ENCODE peak calls at places on chromosomes 3 and 15, in nine cellular contexts. F is body of pancreas, H is endothelial cell of umbilical vein, E is vagina, T is suprapubic skin, M is adrenal gland, Z is uterus, R is thyroid gland, D is heart left ventricle. G is an unnamed sample. For H3K36me3, the result is how much of the 10 kb centered on the place peaks cover.

GRCh38 chr15:93072440-93073394 is 16.3 kb downstream of the RGMA start:
- DNase-seq in F (peak), E (no peak), Z (peak), H (peak), D (peak), R (peak), M (peak), T (peak), G (peak)

GRCh38 chr15:98770984-98771383 is 122.6 kb downstream of the IGF1R start:
- DNase-seq in F (no peak), R (no peak), Z (no peak), H (no peak), M (no peak), T (no peak), E (no peak), D (no peak), G (no peak)

GRCh38 chr15:29633971-29634370 is 188.3 kb downstream of the TJP1 start:
- DNase-seq in D (no peak), H (no peak), R (no peak), E (peak), M (no peak), Z (no peak), T (no peak), F (no peak), G (no peak)

GRCh38 chr15:67834593-67835348 is 5.1 kb downstream of the RNU6-1 start:
- DNase-seq in F (no peak), H (no peak), Z (no peak), M (no peak), D (no peak), T (peak), E (no peak), R (peak), G (no peak)

GRCh38 chr3:9878700-9879099 is 1.4 kb downstream of the CIDEC start:
- DNase-seq in M (no peak), R (no peak), E (no peak), F (no peak), H (no peak), D (no peak), Z (no peak), T (no peak), G (no peak)

GRCh38 chr15:86685263-86685662 is 605.6 kb downstream of the AGBL1 start:
- DNase-seq in R (no peak), T (no peak), H (no peak), E (no peak), M (no peak), Z (no peak), D (no peak), F (no peak), G (no peak)

GRCh38 chr3:27310693-27311092 is 58.5 kb downstream of the NEK10 start:
- DNase-seq in M (no peak), F (no peak), E (no peak), D (no peak), R (no peak), T (no peak), H (no peak), Z (no peak), G (no peak)

GRCh38 chr3:33717866-33718594 is at the start of gene CLASP2:
- DNase-seq in T (peak), D (peak), F (peak), E (peak), H (peak), R (peak), Z (peak), M (peak), G (peak)

GRCh38 chr3:112327371-112327951 is 5.5 kb upstream of the CD200 start:
- DNase-seq in E (no peak), F (no peak), M (no peak), R (no peak), T (no peak), D (no peak), Z (peak), H (peak), G (no peak)

DNA sequence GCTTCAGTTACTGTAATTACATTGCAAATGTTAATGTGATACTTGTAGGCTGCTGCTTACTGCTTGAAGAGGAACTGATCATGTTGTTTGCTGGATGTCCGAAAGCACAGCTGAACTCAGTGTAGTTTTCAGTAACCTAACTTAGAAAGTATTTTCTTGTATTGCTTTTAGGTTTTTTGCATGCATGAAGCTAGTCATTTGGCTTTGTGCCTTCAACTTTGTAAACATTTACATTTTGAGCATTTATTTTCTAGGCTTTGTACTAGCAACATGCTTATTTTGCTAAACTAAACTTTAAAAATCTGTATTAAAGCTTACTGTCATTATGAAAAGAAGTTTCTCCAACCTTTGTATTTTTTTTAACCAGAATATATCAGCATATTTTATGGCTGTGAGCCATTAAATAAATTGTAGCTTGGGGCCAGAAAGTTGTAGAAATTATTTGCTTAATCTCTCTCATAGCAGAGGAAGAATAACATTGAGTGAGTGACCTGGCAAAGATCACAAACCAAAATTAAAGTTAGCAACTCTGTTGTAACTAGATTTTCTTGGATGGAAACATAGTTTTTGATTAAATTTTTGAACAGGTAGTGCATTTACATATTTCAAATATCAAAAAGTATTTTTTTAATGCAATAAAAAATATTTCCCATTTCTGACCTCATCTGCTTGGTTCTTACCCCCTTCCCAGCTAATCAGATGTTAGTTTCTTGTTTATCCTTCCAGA is 30.7 kb downstream of the SACM1L start:
- DNase-seq in R (no peak), F (no peak), E (no peak), Z (no peak), D (no peak), M (no peak), H (no peak), T (no peak), G (no peak)
- H3K36me3 ChIP-seq in R (under half), F (under half), E (under half), Z (under half), D (under half), M (under half), H (under half), T (under half), G (under half)

GRCh38 chr15:65066635-65067333 is 1.0 kb downstream of the RASL12 start:
- DNase-seq in R (no peak), D (no peak), T (no peak), E (no peak), F (no peak), H (no peak), Z (peak), M (no peak), G (peak)
- H3K27ac ChIP-seq in R (peak), D (peak), T (peak), E (peak), F (no peak), H (no peak), Z (peak), M (no peak), G (peak)

GRCh38 chr3:187292186-187292585 is 649 bp upstream of the MASP1 start:
- DNase-seq in H (no peak), Z (peak), M (no peak), E (no peak), D (no peak), F (no peak), R (no peak), T (no peak), G (no peak)

GRCh38 chr3:187292631-187293513 is 1.3 kb upstream of the MASP1 start:
- DNase-seq in M (no peak), H (no peak), E (no peak), T (no peak), F (no peak), R (no peak), Z (peak), D (peak), G (no peak)

GRCh38 chr3:187293514-187293870 is 2.0 kb upstream of the MASP1 start:
- DNase-seq in E (no peak), D (no peak), T (no peak), M (no peak), Z (no peak), H (no peak), F (no peak), R (no peak), G (no peak)

GRCh38 chr3:187295635-187296034 is 4.1 kb upstream of the MASP1 start:
- DNase-seq in E (no peak), D (no peak), M (no peak), Z (no peak), R (no peak), H (no peak), T (no peak), F (no peak), G (no peak)

DNA sequence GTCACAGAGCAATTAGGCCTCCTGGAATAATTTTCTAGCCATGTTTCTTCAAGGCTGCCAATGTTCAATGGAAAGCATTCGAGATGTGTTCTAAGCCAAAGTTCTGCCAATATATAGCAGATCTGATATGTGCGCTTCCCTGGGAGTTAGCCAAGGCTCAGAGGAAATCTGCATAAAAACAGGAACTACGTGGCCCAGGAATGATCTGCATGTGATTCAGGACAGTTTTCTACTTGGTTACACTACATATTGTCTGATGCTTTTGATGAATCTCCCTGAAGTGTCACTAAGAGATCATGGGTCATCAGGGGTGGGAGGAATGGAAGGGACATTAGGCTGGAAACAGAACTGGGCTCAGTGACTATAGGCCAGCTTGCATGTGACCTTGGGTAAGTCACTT is 2.4 kb upstream of the MASP1 start:
- DNase-seq in D (no peak), Z (no peak), H (peak), R (no peak), E (no peak), T (no peak), M (no peak), F (no peak), G (no peak)
- TF ChIP-seq POLR2A in D (no peak), Z (no peak), H (no peak), R (no peak), E (no peak), T (no peak), M (no peak), F (no peak), G (no peak)

DNA sequence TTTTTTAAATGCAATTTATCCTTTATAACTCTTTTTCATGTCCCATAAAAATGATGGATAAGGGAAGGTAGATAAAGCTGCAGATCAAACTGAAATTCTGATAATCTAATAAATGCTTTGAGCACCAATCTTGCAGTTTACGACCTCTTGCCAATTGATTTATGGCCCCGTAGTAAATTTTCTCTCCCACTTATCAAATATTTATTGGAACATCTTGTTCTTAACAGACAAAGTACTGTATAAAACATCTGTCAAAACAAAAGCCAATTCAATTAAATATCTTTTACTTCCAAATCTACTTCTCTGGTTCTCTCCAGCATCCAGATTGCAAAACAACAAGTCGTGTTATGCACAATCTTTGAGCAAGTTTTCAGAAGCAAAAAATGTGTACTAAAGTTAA is 34.6 kb downstream of the POLR2M start:
- DNase-seq in Z (no peak), M (no peak), T (no peak), D (no peak), E (no peak), F (no peak), H (no peak), R (no peak), G (no peak)
- H3K36me3 ChIP-seq in Z (under half), M (under half), T (under half), D (under half), E (under half), F (under half), H (under half), R (under half), G (under half)

GRCh38 chr3:184186902-184187207 is 856 bp downstream of the ABCF3 start:
- DNase-seq in F (no peak), Z (no peak), R (no peak), D (no peak), H (peak), E (no peak), T (no peak), M (no peak), G (no peak)
- H3K27ac ChIP-seq in F (peak), Z (peak), R (peak), D (peak), H (no peak), E (peak), T (no peak), M (peak), G (no peak)

GRCh38 chr3:187287231-187287630 is 4.3 kb downstream of the MASP1 start:
- DNase-seq in M (no peak), H (no peak), T (no peak), R (no peak), F (no peak), D (no peak), Z (no peak), E (no peak), G (no peak)

GRCh38 chr3:187291001-187291511 is 481 bp downstream of the MASP1 start:
- DNase-seq in H (no peak), E (no peak), R (no peak), T (no peak), M (no peak), F (peak), Z (peak), D (no peak), G (peak)

GRCh38 chr3:187290561-187290960 is 976 bp downstream of the MASP1 start:
- DNase-seq in H (no peak), F (no peak), Z (no peak), T (no peak), M (no peak), E (no peak), R (no peak), D (no peak), G (no peak)

GRCh38 chr3:187288176-187288893 is 3.2 kb downstream of the MASP1 start:
- DNase-seq in H (peak), Z (no peak), T (no peak), D (peak), E (no peak), M (peak), R (no peak), F (no peak), G (no peak)

DNA sequence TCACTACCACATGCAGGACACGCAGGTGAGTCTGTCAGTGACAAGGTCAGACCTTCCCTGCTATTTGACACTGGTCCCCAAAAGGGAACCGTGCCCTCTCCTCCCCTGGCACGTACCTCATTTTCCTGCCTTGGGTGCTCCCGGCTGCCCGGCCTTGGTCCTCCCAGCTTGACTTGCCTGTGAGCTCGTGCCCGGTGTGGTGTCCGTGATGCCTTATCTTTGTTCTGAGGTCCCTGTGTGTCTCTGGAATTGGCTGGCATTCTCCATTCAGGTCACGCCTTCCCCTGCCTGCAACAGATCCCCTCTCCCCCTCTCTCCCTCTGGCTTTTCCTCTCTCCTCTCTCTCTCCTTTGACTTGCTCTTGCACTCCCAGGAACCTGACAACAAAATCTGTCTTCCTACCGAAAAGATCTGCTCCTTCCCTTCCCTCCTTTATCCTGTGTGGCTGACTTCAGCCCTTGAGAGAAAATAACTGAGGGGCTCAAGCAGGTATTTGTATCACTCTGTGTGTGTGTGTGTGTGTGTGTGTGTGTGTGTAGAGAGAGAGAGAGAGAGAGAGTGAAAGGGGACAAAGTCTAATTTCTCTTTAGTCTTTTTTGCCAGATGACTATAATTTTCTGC is at the start of gene MASP1:
- DNase-seq in M (peak), T (no peak), R (peak), F (peak), E (no peak), D (peak), Z (peak), H (no peak), G (peak)
- TF ChIP-seq POLR2A in M (no peak), T (no peak), R (no peak), F (no peak), E (no peak), D (no peak), Z (no peak), H (no peak), G (no peak)

DNA sequence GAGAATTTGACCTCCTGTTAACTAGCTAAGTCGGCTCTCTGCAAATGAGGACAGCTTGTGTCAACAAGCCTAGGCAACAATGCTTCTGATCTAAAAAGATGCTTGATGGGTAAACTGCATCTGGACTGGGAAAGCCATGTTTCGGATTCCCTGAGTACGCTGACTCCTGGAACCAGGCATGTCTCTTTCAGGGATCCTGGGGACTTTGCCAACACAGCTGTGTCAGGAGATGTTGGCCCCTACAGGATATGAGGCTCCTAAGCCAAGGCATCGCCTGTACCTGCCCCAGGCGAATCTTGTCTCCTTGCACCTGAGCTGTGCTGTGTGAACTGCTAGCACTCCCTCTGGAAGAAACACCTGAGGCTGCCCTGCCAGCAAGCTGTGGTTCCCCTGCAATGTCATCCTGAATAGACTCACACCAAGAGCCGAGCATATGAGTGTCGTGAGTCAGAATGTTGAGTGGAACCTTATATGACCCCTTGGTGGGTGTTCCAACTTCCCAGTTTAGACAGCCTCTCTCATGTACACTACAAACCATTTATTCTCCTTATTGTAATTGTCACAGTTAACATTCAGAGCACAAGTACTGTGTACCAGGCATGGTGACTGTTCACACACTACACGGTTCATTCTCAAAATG is 17.0 kb downstream of the EOGT start:
- DNase-seq in Z (no peak), R (no peak), M (no peak), T (no peak), D (no peak), E (no peak), H (no peak), F (no peak), G (no peak)
- H3K36me3 ChIP-seq in Z (under half), R (under half), M (under half), T (half or more), D (under half), E (under half), H (under half), F (under half), G (under half)

GRCh38 chr15:25712192-25712960 is 150.8 kb downstream of the ATP10A start:
- DNase-seq in E (no peak), H (no peak), R (no peak), F (peak), Z (no peak), T (no peak), D (no peak), M (no peak), G (no peak)
- H3K27ac ChIP-seq in E (no peak), H (no peak), R (no peak), F (no peak), Z (no peak), T (no peak), D (no peak), M (no peak), G (no peak)

GRCh38 chr3:49807427-49808114 is 4.5 kb downstream of the INKA1 start:
- DNase-seq in D (no peak), F (no peak), H (peak), M (no peak), T (no peak), Z (no peak), E (no peak), R (no peak), G (no peak)

GRCh38 chr3:49805367-49805782 is 2.3 kb downstream of the INKA1 start:
- DNase-seq in F (peak), E (no peak), R (peak), Z (peak), H (peak), M (peak), T (peak), D (peak), G (peak)

GRCh38 chr3:49804141-49805041 is 1.3 kb downstream of the INKA1 start:
- DNase-seq in M (no peak), D (peak), F (no peak), H (peak), R (no peak), Z (peak), T (no peak), E (no peak), G (peak)

GRCh38 chr3:49806838-49807237 is 3.8 kb downstream of the INKA1 start:
- DNase-seq in D (no peak), Z (no peak), M (no peak), E (no peak), R (no peak), T (no peak), F (no peak), H (peak), G (no peak)

DNA sequence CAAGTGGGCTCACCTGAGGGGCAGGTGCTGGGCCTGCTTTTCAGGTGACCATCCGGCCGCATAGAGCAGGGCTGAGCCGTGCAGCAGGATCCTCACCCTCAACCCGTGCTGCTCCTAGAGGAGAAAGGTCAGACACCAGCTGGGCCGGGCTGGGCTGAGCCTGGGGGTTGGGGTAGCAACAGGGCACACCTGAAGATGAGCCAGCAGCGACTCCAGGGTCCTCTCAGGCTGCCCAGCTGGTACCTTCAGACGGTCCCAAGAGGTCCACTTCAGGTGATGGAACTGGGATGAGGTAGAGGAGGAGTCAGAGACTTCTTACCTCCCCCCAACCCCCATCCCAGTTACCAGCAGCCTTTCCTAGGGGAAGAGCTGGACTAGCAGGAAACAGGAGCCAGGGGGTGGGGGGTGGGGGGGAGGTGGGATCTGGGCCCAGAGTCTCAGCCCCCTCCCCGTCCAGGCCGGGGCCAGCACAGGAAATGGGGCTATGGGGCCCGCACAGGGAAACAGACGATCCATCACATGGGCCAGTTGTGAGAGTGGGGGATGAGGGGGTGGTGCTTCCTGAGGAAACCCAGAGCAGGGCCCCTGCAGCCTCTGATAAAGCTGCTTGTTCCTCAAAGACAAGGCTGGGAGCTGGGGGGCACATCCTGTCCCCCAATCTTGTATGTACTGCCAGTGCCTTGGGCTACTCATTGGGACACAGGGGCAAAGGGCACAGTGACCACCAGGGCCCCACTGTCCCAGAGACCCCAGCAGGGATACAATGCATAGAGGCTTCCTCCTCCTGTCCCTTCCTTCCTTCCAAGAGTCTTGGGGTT is 3.0 kb downstream of the INKA1 start:
- DNase-seq in D (peak), Z (peak), R (no peak), H (peak), F (no peak), M (no peak), E (no peak), T (no peak), G (peak)
- TF ChIP-seq POLR2A in D (no peak), Z (no peak), R (no peak), H (peak), F (no peak), M (no peak), E (no peak), T (no peak), G (no peak)